ENCODE peak calls at places on chromosome 15, in six cellular contexts. One of them, this sample, is unnamed.

GRCh38 chr15:78726870-78727551 is 84.3 kb downstream of the ADAMTS7 start:
- DNase-seq in activated CD4-positive, alpha-beta memory T cell treated with anti-CD3 and anti-CD28 coated beads, Interleukin-2, amount 10 ng/mL, durations not matched to agents 7 days and 5 days: peak
- DNase-seq in HT1080: peak
- DNase-seq in fibroblast of mammary gland: peak
- DNase-seq in T-helper 1 cell: no peak
- DNase-seq in CD8-positive, alpha-beta T cell: no peak
- DNase-seq in this sample: no peak

GRCh38 chr15:98160236-98160635 is 199.7 kb downstream of the ARRDC4 start:
- DNase-seq in CD8-positive, alpha-beta T cell: peak
- DNase-seq in fibroblast of mammary gland: no peak
- DNase-seq in HT1080: peak
- DNase-seq in activated CD4-positive, alpha-beta memory T cell treated with anti-CD3 and anti-CD28 coated beads, Interleukin-2, amount 10 ng/mL, durations not matched to agents 7 days and 5 days: peak
- DNase-seq in T-helper 1 cell: peak
- DNase-seq in this sample: peak

GRCh38 chr15:92184679-92185230 is 208.9 kb upstream of the ST8SIA2 start:
- DNase-seq in CD8-positive, alpha-beta T cell: no peak
- DNase-seq in fibroblast of mammary gland: no peak
- DNase-seq in activated CD4-positive, alpha-beta memory T cell treated with anti-CD3 and anti-CD28 coated beads, Interleukin-2, amount 10 ng/mL, durations not matched to agents 7 days and 5 days: no peak
- DNase-seq in T-helper 1 cell: no peak
- DNase-seq in HT1080: peak
- DNase-seq in this sample: no peak

GRCh38 chr15:49415171-49415570 is 7.9 kb upstream of the FGF7 start:
- DNase-seq in T-helper 1 cell: no peak
- DNase-seq in activated CD4-positive, alpha-beta memory T cell treated with anti-CD3 and anti-CD28 coated beads, Interleukin-2, amount 10 ng/mL, durations not matched to agents 7 days and 5 days: no peak
- DNase-seq in CD8-positive, alpha-beta T cell: no peak
- DNase-seq in HT1080: no peak
- DNase-seq in fibroblast of mammary gland: no peak
- DNase-seq in this sample: no peak

GRCh38 chr15:48647963-48648362 is 2.5 kb upstream of the FBN1 start:
- DNase-seq in fibroblast of mammary gland: peak
- DNase-seq in T-helper 1 cell: no peak
- DNase-seq in CD8-positive, alpha-beta T cell: no peak
- DNase-seq in activated CD4-positive, alpha-beta memory T cell treated with anti-CD3 and anti-CD28 coated beads, Interleukin-2, amount 10 ng/mL, durations not matched to agents 7 days and 5 days: no peak
- DNase-seq in HT1080: peak
- DNase-seq in this sample: no peak

GRCh38 chr15:59501531-59502113 is 63.6 kb downstream of the FAM81A start:
- DNase-seq in activated CD4-positive, alpha-beta memory T cell treated with anti-CD3 and anti-CD28 coated beads, Interleukin-2, amount 10 ng/mL, durations not matched to agents 7 days and 5 days: no peak
- DNase-seq in HT1080: peak
- DNase-seq in T-helper 1 cell: no peak
- DNase-seq in fibroblast of mammary gland: peak
- DNase-seq in CD8-positive, alpha-beta T cell: no peak
- DNase-seq in this sample: no peak

GRCh38 chr15:45572627-45573026 is 14.6 kb upstream of the BLOC1S6 start:
- DNase-seq in CD8-positive, alpha-beta T cell: no peak
- DNase-seq in T-helper 1 cell: no peak
- DNase-seq in fibroblast of mammary gland: no peak
- DNase-seq in HT1080: no peak
- DNase-seq in activated CD4-positive, alpha-beta memory T cell treated with anti-CD3 and anti-CD28 coated beads, Interleukin-2, amount 10 ng/mL, durations not matched to agents 7 days and 5 days: no peak
- DNase-seq in this sample: no peak

GRCh38 chr15:80779658-80780415 is 667 bp downstream of the CEMIP start:
- DNase-seq in fibroblast of mammary gland: peak
- DNase-seq in CD8-positive, alpha-beta T cell: no peak
- DNase-seq in activated CD4-positive, alpha-beta memory T cell treated with anti-CD3 and anti-CD28 coated beads, Interleukin-2, amount 10 ng/mL, durations not matched to agents 7 days and 5 days: no peak
- DNase-seq in T-helper 1 cell: no peak
- DNase-seq in HT1080: peak
- DNase-seq in this sample: no peak

GRCh38 chr15:44775923-44776322 is 39.6 kb downstream of the TRIM69 start:
- DNase-seq in fibroblast of mammary gland: peak
- DNase-seq in CD8-positive, alpha-beta T cell: no peak
- DNase-seq in activated CD4-positive, alpha-beta memory T cell treated with anti-CD3 and anti-CD28 coated beads, Interleukin-2, amount 10 ng/mL, durations not matched to agents 7 days and 5 days: no peak
- DNase-seq in HT1080: no peak
- DNase-seq in T-helper 1 cell: no peak
- DNase-seq in this sample: no peak

GRCh38 chr15:90710436-90710835 is 6.7 kb upstream of the BLM start:
- DNase-seq in T-helper 1 cell: no peak
- DNase-seq in HT1080: no peak
- DNase-seq in fibroblast of mammary gland: peak
- DNase-seq in CD8-positive, alpha-beta T cell: no peak
- DNase-seq in activated CD4-positive, alpha-beta memory T cell treated with anti-CD3 and anti-CD28 coated beads, Interleukin-2, amount 10 ng/mL, durations not matched to agents 7 days and 5 days: no peak
- DNase-seq in this sample: no peak

GRCh38 chr15:33971811-33972210 is 3.5 kb downstream of the CHRM5 start:
- DNase-seq in activated CD4-positive, alpha-beta memory T cell treated with anti-CD3 and anti-CD28 coated beads, Interleukin-2, amount 10 ng/mL, durations not matched to agents 7 days and 5 days: no peak
- DNase-seq in T-helper 1 cell: no peak
- DNase-seq in HT1080: no peak
- DNase-seq in CD8-positive, alpha-beta T cell: no peak
- DNase-seq in fibroblast of mammary gland: no peak
- DNase-seq in this sample: no peak

GRCh38 chr15:32881528-32881927 is 163.7 kb downstream of the GREM1 start:
- DNase-seq in fibroblast of mammary gland: no peak
- DNase-seq in HT1080: no peak
- DNase-seq in activated CD4-positive, alpha-beta memory T cell treated with anti-CD3 and anti-CD28 coated beads, Interleukin-2, amount 10 ng/mL, durations not matched to agents 7 days and 5 days: no peak
- DNase-seq in T-helper 1 cell: no peak
- DNase-seq in CD8-positive, alpha-beta T cell: no peak
- DNase-seq in this sample: no peak

GRCh38 chr15:75200765-75201608 is 695 bp upstream of the C15orf39 start:
- DNase-seq in activated CD4-positive, alpha-beta memory T cell treated with anti-CD3 and anti-CD28 coated beads, Interleukin-2, amount 10 ng/mL, durations not matched to agents 7 days and 5 days: peak
- DNase-seq in HT1080: peak
- DNase-seq in fibroblast of mammary gland: no peak
- DNase-seq in T-helper 1 cell: peak
- DNase-seq in CD8-positive, alpha-beta T cell: peak
- DNase-seq in this sample: peak

GRCh38 chr15:42931702-42932486 is 11.3 kb upstream of the TTBK2 start:
- DNase-seq in T-helper 1 cell: no peak
- DNase-seq in HT1080: no peak
- DNase-seq in fibroblast of mammary gland: no peak
- DNase-seq in activated CD4-positive, alpha-beta memory T cell treated with anti-CD3 and anti-CD28 coated beads, Interleukin-2, amount 10 ng/mL, durations not matched to agents 7 days and 5 days: no peak
- DNase-seq in CD8-positive, alpha-beta T cell: no peak
- DNase-seq in this sample: no peak

GRCh38 chr15:80567721-80568157 is 127.4 kb upstream of the ABHD17C start:
- DNase-seq in fibroblast of mammary gland: peak
- DNase-seq in HT1080: peak
- DNase-seq in CD8-positive, alpha-beta T cell: peak
- DNase-seq in T-helper 1 cell: peak
- DNase-seq in activated CD4-positive, alpha-beta memory T cell treated with anti-CD3 and anti-CD28 coated beads, Interleukin-2, amount 10 ng/mL, durations not matched to agents 7 days and 5 days: peak
- DNase-seq in this sample: no peak

GRCh38 chr15:28912422-28912821 is 26.6 kb downstream of the APBA2 start:
- DNase-seq in HT1080: no peak
- DNase-seq in CD8-positive, alpha-beta T cell: no peak
- DNase-seq in T-helper 1 cell: no peak
- DNase-seq in activated CD4-positive, alpha-beta memory T cell treated with anti-CD3 and anti-CD28 coated beads, Interleukin-2, amount 10 ng/mL, durations not matched to agents 7 days and 5 days: no peak
- DNase-seq in fibroblast of mammary gland: no peak
- DNase-seq in this sample: no peak

GRCh38 chr15:74957301-74958035 is 896 bp upstream of the RPP25 start:
- DNase-seq in fibroblast of mammary gland: peak
- DNase-seq in CD8-positive, alpha-beta T cell: no peak
- DNase-seq in T-helper 1 cell: no peak
- DNase-seq in HT1080: no peak
- DNase-seq in activated CD4-positive, alpha-beta memory T cell treated with anti-CD3 and anti-CD28 coated beads, Interleukin-2, amount 10 ng/mL, durations not matched to agents 7 days and 5 days: no peak
- DNase-seq in this sample: no peak

GRCh38 chr15:80502782-80503181 is 98.6 kb downstream of the ARNT2 start:
- DNase-seq in HT1080: no peak
- DNase-seq in fibroblast of mammary gland: no peak
- DNase-seq in activated CD4-positive, alpha-beta memory T cell treated with anti-CD3 and anti-CD28 coated beads, Interleukin-2, amount 10 ng/mL, durations not matched to agents 7 days and 5 days: no peak
- DNase-seq in T-helper 1 cell: no peak
- DNase-seq in CD8-positive, alpha-beta T cell: no peak
- DNase-seq in this sample: no peak

GRCh38 chr15:90911302-90911623 is 8.2 kb downstream of the MAN2A2 start:
- DNase-seq in CD8-positive, alpha-beta T cell: no peak
- DNase-seq in fibroblast of mammary gland: no peak
- DNase-seq in T-helper 1 cell: no peak
- DNase-seq in HT1080: no peak
- DNase-seq in activated CD4-positive, alpha-beta memory T cell treated with anti-CD3 and anti-CD28 coated beads, Interleukin-2, amount 10 ng/mL, durations not matched to agents 7 days and 5 days: no peak
- DNase-seq in this sample: no peak

GRCh38 chr15:52020253-52021085 is 1.4 kb downstream of the MAPK6 start:
- DNase-seq in activated CD4-positive, alpha-beta memory T cell treated with anti-CD3 and anti-CD28 coated beads, Interleukin-2, amount 10 ng/mL, durations not matched to agents 7 days and 5 days: no peak
- DNase-seq in CD8-positive, alpha-beta T cell: no peak
- DNase-seq in HT1080: peak
- DNase-seq in T-helper 1 cell: no peak
- DNase-seq in fibroblast of mammary gland: peak
- DNase-seq in this sample: no peak

GRCh38 chr15:78716651-78717050 is 75.6 kb upstream of the CHRNB4 start:
- DNase-seq in activated CD4-positive, alpha-beta memory T cell treated with anti-CD3 and anti-CD28 coated beads, Interleukin-2, amount 10 ng/mL, durations not matched to agents 7 days and 5 days: no peak
- DNase-seq in HT1080: no peak
- DNase-seq in T-helper 1 cell: no peak
- DNase-seq in fibroblast of mammary gland: peak
- DNase-seq in CD8-positive, alpha-beta T cell: no peak
- DNase-seq in this sample: no peak

GRCh38 chr15:60076582-60077263 is 72.6 kb downstream of the FOXB1 start:
- DNase-seq in CD8-positive, alpha-beta T cell: no peak
- DNase-seq in HT1080: no peak
- DNase-seq in activated CD4-positive, alpha-beta memory T cell treated with anti-CD3 and anti-CD28 coated beads, Interleukin-2, amount 10 ng/mL, durations not matched to agents 7 days and 5 days: no peak
- DNase-seq in T-helper 1 cell: peak
- DNase-seq in fibroblast of mammary gland: no peak
- DNase-seq in this sample: no peak

GRCh38 chr15:88938802-88939485 is 25.8 kb upstream of the MFGE8 start:
- DNase-seq in fibroblast of mammary gland: no peak
- DNase-seq in HT1080: peak
- DNase-seq in CD8-positive, alpha-beta T cell: no peak
- DNase-seq in activated CD4-positive, alpha-beta memory T cell treated with anti-CD3 and anti-CD28 coated beads, Interleukin-2, amount 10 ng/mL, durations not matched to agents 7 days and 5 days: no peak
- DNase-seq in T-helper 1 cell: peak
- DNase-seq in this sample: no peak

GRCh38 chr15:71093089-71094024 is 21.9 kb upstream of the THSD4 start:
- DNase-seq in fibroblast of mammary gland: peak
- DNase-seq in HT1080: peak
- DNase-seq in CD8-positive, alpha-beta T cell: no peak
- DNase-seq in T-helper 1 cell: no peak
- DNase-seq in activated CD4-positive, alpha-beta memory T cell treated with anti-CD3 and anti-CD28 coated beads, Interleukin-2, amount 10 ng/mL, durations not matched to agents 7 days and 5 days: no peak
- DNase-seq in this sample: no peak

GRCh38 chr15:59555696-59556095 is 55.9 kb upstream of the GCNT3 start:
- DNase-seq in fibroblast of mammary gland: peak
- DNase-seq in HT1080: peak
- DNase-seq in activated CD4-positive, alpha-beta memory T cell treated with anti-CD3 and anti-CD28 coated beads, Interleukin-2, amount 10 ng/mL, durations not matched to agents 7 days and 5 days: no peak
- DNase-seq in T-helper 1 cell: no peak
- DNase-seq in CD8-positive, alpha-beta T cell: no peak
- DNase-seq in this sample: no peak

GRCh38 chr15:65323071-65323511 is 18.6 kb downstream of the RNU5B-1 start:
- DNase-seq in CD8-positive, alpha-beta T cell: no peak
- DNase-seq in fibroblast of mammary gland: peak
- DNase-seq in HT1080: peak
- DNase-seq in T-helper 1 cell: no peak
- DNase-seq in activated CD4-positive, alpha-beta memory T cell treated with anti-CD3 and anti-CD28 coated beads, Interleukin-2, amount 10 ng/mL, durations not matched to agents 7 days and 5 days: no peak
- DNase-seq in this sample: no peak

GRCh38 chr15:60964527-60964926 is 264.6 kb downstream of the RORA start:
- DNase-seq in T-helper 1 cell: no peak
- DNase-seq in CD8-positive, alpha-beta T cell: no peak
- DNase-seq in fibroblast of mammary gland: no peak
- DNase-seq in activated CD4-positive, alpha-beta memory T cell treated with anti-CD3 and anti-CD28 coated beads, Interleukin-2, amount 10 ng/mL, durations not matched to agents 7 days and 5 days: no peak
- DNase-seq in HT1080: peak
- DNase-seq in this sample: no peak

GRCh38 chr15:38748710-38749109 is 184.1 kb upstream of the RASGRP1 start:
- DNase-seq in T-helper 1 cell: no peak
- DNase-seq in activated CD4-positive, alpha-beta memory T cell treated with anti-CD3 and anti-CD28 coated beads, Interleukin-2, amount 10 ng/mL, durations not matched to agents 7 days and 5 days: no peak
- DNase-seq in HT1080: no peak
- DNase-seq in CD8-positive, alpha-beta T cell: no peak
- DNase-seq in fibroblast of mammary gland: no peak
- DNase-seq in this sample: no peak

This sample was measured in stimulated activated naive CD4-positive, alpha-beta T cell.